ENCODE peak calls at places on chromosomes 6 and 20, in four cellular contexts. T is NCI-H2081, A is T-helper 2 cell, M is skeletal muscle cell. N is an unnamed sample.

GRCh38 chr20:37711001-37711400 is 17.2 kb downstream of the CTNNBL1 start:
- DNase-seq in T (no peak), A (no peak), M (no peak), N (no peak)

GRCh38 chr6:33082702-33083101 is 6.9 kb downstream of the HLA-DPB1 start:
- DNase-seq in T (no peak), A (no peak), M (peak; percentile 17), N (peak; percentile 45)

GRCh38 chr6:109257494-109257893 is 124.8 kb downstream of the CD164 start:
- DNase-seq in T (no peak), A (no peak), M (no peak), N (no peak)

GRCh38 chr6:71373943-71374342 is 85.3 kb downstream of the OGFRL1 start:
- DNase-seq in T (no peak), A (no peak), M (no peak), N (no peak)

GRCh38 chr20:61933481-61933950 is 132.2 kb downstream of the TAF4 start:
- DNase-seq in T (no peak), A (no peak), M (no peak), N (no peak)

GRCh38 chr6:16108419-16108818 is 20.5 kb upstream of the MYLIP start:
- DNase-seq in T (no peak), A (no peak), M (no peak), N (no peak)

GRCh38 chr6:45697605-45698004 is 318.1 kb downstream of the CLIC5 start:
- DNase-seq in T (no peak), A (no peak), M (peak; percentile 91), N (no peak)

GRCh38 chr20:6074784-6075183 is 20.9 kb upstream of the LRRN4 start:
- DNase-seq in T (no peak), A (no peak), M (no peak), N (no peak)

GRCh38 chr6:16712931-16713484 is 48.3 kb downstream of the ATXN1 start:
- DNase-seq in T (no peak), A (no peak), M (peak; percentile 79), N (no peak)

GRCh38 chr6:160172704-160173103 is 51.1 kb downstream of the SLC22A1 start:
- DNase-seq in T (no peak), A (no peak), M (no peak), N (no peak)

GRCh38 chr20:64116541-64117423 is 9.4 kb upstream of the NPBWR2 start:
- DNase-seq in T (no peak), A (no peak), M (no peak), N (no peak)

GRCh38 chr6:25054469-25054868 is 118.7 kb upstream of the RIPOR2 start:
- DNase-seq in T (no peak), A (no peak), M (no peak), N (no peak)

GRCh38 chr20:17966432-17967312 is 1.9 kb downstream of the SNX5 start:
- DNase-seq in T (no peak), A (no peak), M (no peak), N (peak; percentile 55)

GRCh38 chr6:51932956-51933355 is 154.5 kb downstream of the PKHD1 start:
- DNase-seq in T (no peak), A (no peak), M (no peak), N (no peak)

GRCh38 chr20:46114449-46114848 is 3.7 kb upstream of the CD40 start:
- DNase-seq in T (no peak), A (no peak), M (no peak), N (no peak)

GRCh38 chr6:17038316-17038715 is 63.5 kb upstream of the STMND1 start:
- DNase-seq in T (no peak), A (no peak), M (no peak), N (no peak)

GRCh38 chr6:157699777-157700636 is 123.0 kb upstream of the SNX9 start:
- DNase-seq in T (no peak), A (no peak), M (no peak), N (no peak)

N was measured in CD4-positive, CD25-positive, alpha-beta regulatory T cell.